ENCODE peak calls at places on chromosomes 5 and 9, in seven cellular contexts. O, B, Q, H, X, J and U are unnamed samples.

GRCh38 chr9:87278971-87279731 is 218.5 kb upstream of the DAPK1 start:
- DNase-seq in O (no peak), B (no peak), Q (no peak), H (no peak), X (no peak), J (no peak), U (no peak)

GRCh38 chr5:181192337-181193046 is 12.5 kb downstream of the TRIM7 start:
- DNase-seq in O (no peak), B (no peak), Q (no peak), H (no peak), X (no peak), J (no peak), U (no peak)

GRCh38 chr5:180718810-180719453 is 20.9 kb downstream of the OR2Y1 start:
- DNase-seq in O (no peak), B (no peak), Q (peak; percentile 44), H (no peak), X (peak; percentile 47), J (peak; percentile 4), U (no peak)

GRCh38 chr5:83553000-83553486 is 81.5 kb downstream of the VCAN start:
- DNase-seq in O (peak; percentile 5), B (no peak), Q (no peak), H (no peak), X (no peak), J (no peak), U (peak; percentile 71)

GRCh38 chr9:94819161-94819677 is 92.7 kb downstream of the AOPEP start:
- DNase-seq in O (no peak), B (no peak), Q (no peak), H (no peak), X (no peak), J (no peak), U (no peak)

GRCh38 chr5:84378961-84379360 is 5.7 kb downstream of the EDIL3 start:
- DNase-seq in O (no peak), B (no peak), Q (no peak), H (no peak), X (no peak), J (no peak), U (no peak)

GRCh38 chr9:121269030-121269887 is 1.3 kb downstream of the GSN start:
- DNase-seq in O (no peak), B (no peak), Q (no peak), H (no peak), X (peak; percentile 44), J (no peak), U (peak; percentile 86)

GRCh38 chr9:96661711-96662110 is 6.6 kb upstream of the PRXL2C start:
- DNase-seq in O (no peak), B (no peak), Q (no peak), H (no peak), X (no peak), J (no peak), U (no peak)

GRCh38 chr9:109861499-109861898 is 81.5 kb downstream of the PALM2AKAP2 start:
- DNase-seq in O (no peak), B (no peak), Q (no peak), H (no peak), X (no peak), J (no peak), U (no peak)

GRCh38 chr5:133970325-133970671 is 1.9 kb upstream of the C5orf15 start:
- DNase-seq in O (no peak), B (no peak), Q (no peak), H (no peak), X (no peak), J (no peak), U (no peak)

GRCh38 chr9:124506931-124507879 is at the start of gene NR5A1:
- DNase-seq in O (no peak), B (no peak), Q (no peak), H (no peak), X (no peak), J (no peak), U (no peak)

GRCh38 chr9:21615446-21615845 is 133.3 kb upstream of the IFNE start:
- DNase-seq in O (no peak), B (no peak), Q (no peak), H (no peak), X (no peak), J (no peak), U (no peak)

GRCh38 chr9:90326219-90326618 is 316.4 kb downstream of the DIRAS2 start:
- DNase-seq in O (no peak), B (no peak), Q (no peak), H (no peak), X (no peak), J (no peak), U (no peak)

GRCh38 chr5:142756576-142756975 is 13.6 kb upstream of the ARHGAP26 start:
- DNase-seq in O (no peak), B (no peak), Q (no peak), H (no peak), X (no peak), J (no peak), U (no peak)

GRCh38 chr9:18437315-18438200 is 36.4 kb upstream of the ADAMTSL1 start:
- DNase-seq in O (no peak), B (no peak), Q (no peak), H (no peak), X (no peak), J (no peak), U (peak; percentile 32)

GRCh38 chr9:130554606-130555005 is 24.8 kb upstream of the FUBP3 start:
- DNase-seq in O (no peak), B (no peak), Q (no peak), H (no peak), X (no peak), J (no peak), U (no peak)

GRCh38 chr5:41793156-41793770 is 77.0 kb downstream of the OXCT1 start:
- DNase-seq in O (peak; percentile 72), B (no peak), Q (no peak), H (no peak), X (no peak), J (no peak), U (no peak)

GRCh38 chr5:126919566-126919965 is 110.8 kb downstream of the MARCHF3 start:
- DNase-seq in O (no peak), B (no peak), Q (no peak), H (no peak), X (no peak), J (no peak), U (no peak)

GRCh38 chr5:107666051-107666655 is 4.6 kb downstream of the EFNA5 start:
- DNase-seq in O (no peak), B (no peak), Q (no peak), H (no peak), X (no peak), J (no peak), U (no peak)

GRCh38 chr9:134626576-134627416 is 14.8 kb upstream of the COL5A1 start:
- DNase-seq in O (no peak), B (no peak), Q (no peak), H (no peak), X (no peak), J (no peak), U (no peak)

GRCh38 chr5:149381986-149382338 is 2.9 kb upstream of the IL17B start:
- DNase-seq in O (no peak), B (peak; percentile 15), Q (peak; percentile 63), H (peak; percentile 53), X (peak; percentile 82), J (no peak), U (peak; percentile 92)

GRCh38 chr5:43063731-43064171 is 23.6 kb upstream of the ANXA2R start:
- DNase-seq in O (no peak), B (no peak), Q (no peak), H (no peak), X (peak; percentile 60), J (no peak), U (no peak)

GRCh38 chr9:91210318-91210717 is 151.4 kb downstream of the AUH start:
- DNase-seq in O (no peak), B (no peak), Q (no peak), H (no peak), X (no peak), J (no peak), U (no peak)

GRCh38 chr9:137703842-137704508 is 85.2 kb downstream of the EHMT1 start:
- DNase-seq in O (no peak), B (no peak), Q (no peak), H (no peak), X (no peak), J (no peak), U (no peak)

GRCh38 chr9:93239526-93239925 is 55.6 kb downstream of the WNK2 start:
- DNase-seq in O (no peak), B (no peak), Q (no peak), H (no peak), X (no peak), J (no peak), U (no peak)

GRCh38 chr9:20790721-20791120 is 106.7 kb downstream of the FOCAD start:
- DNase-seq in O (no peak), B (no peak), Q (no peak), H (no peak), X (no peak), J (no peak), U (no peak)

GRCh38 chr9:129174724-129175514 is 3.1 kb downstream of the IER5L start:
- DNase-seq in O (peak; percentile 16), B (peak; percentile 48), Q (peak; percentile 51), H (no peak), X (peak; percentile 57), J (peak; percentile 29), U (peak; percentile 89)

GRCh38 chr5:181027452-181028031 is 12.5 kb upstream of the BTNL9 start:
- DNase-seq in O (no peak), B (no peak), Q (no peak), H (no peak), X (no peak), J (no peak), U (no peak)

GRCh38 chr5:67989457-67989856 is 226.1 kb upstream of the PIK3R1 start:
- DNase-seq in O (no peak), B (no peak), Q (no peak), H (no peak), X (no peak), J (no peak), U (no peak)

GRCh38 chr9:133148351-133149129 is 15.2 kb downstream of the GBGT1 start:
- DNase-seq in O (no peak), B (no peak), Q (peak; percentile 66), H (peak; percentile 65), X (peak; percentile 42), J (no peak), U (peak; percentile 82)

GRCh38 chr9:127598839-127599549 is 13.1 kb upstream of the STXBP1 start:
- DNase-seq in O (no peak), B (no peak), Q (no peak), H (no peak), X (no peak), J (no peak), U (no peak)

GRCh38 chr9:83081846-83082245 is 18.9 kb upstream of the RASEF start:
- DNase-seq in O (no peak), B (no peak), Q (no peak), H (no peak), X (no peak), J (no peak), U (no peak)

GRCh38 chr9:109010676-109011655 is 2.3 kb downstream of the CTNNAL1 start:
- DNase-seq in O (no peak), B (no peak), Q (peak; percentile 18), H (no peak), X (no peak), J (peak; percentile 43), U (no peak)

GRCh38 chr9:128321879-128322341 is 337 bp downstream of the TRUB2 start:
- DNase-seq in O (no peak), B (no peak), Q (no peak), H (no peak), X (no peak), J (no peak), U (no peak)

GRCh38 chr9:32384364-32385134 is at the start of gene ACO1:
- DNase-seq in O (peak; percentile 51), B (peak; percentile 63), Q (peak; percentile 87), H (peak; percentile 89), X (peak; percentile 72), J (peak; percentile 29), U (peak; percentile 94)